ENCODE peak calls at places on chromosomes 4 and X, in nine cellular contexts. G is suprapubic skin, K is spleen, C is GM12878, D is transverse colon, L is prostate gland, I is endothelial cell of umbilical vein, Y is stomach, E is HCT116. U is an unnamed sample.

GRCh38 chr4:150986085-150986484 is 29.0 kb downstream of the LRBA start:
- DNase-seq in G (no peak), K (no peak), C (no peak), D (no peak), L (no peak), I (no peak), Y (no peak), E (no peak), U (no peak)

GRCh38 chrX:18146954-18147353 is 73.7 kb downstream of the BEND2 start:
- DNase-seq in G (no peak), K (no peak), C (no peak), D (no peak), L (no peak), I (no peak), Y (no peak), E (no peak), U (no peak)

GRCh38 chr4:111494471-111494870 is 650.8 kb upstream of the FAM241A start:
- DNase-seq in G (no peak), K (no peak), C (no peak), D (no peak), L (no peak), I (no peak), Y (no peak), E (no peak), U (no peak)

GRCh38 chrX:44060221-44060620 is 87.0 kb upstream of the NDP start:
- DNase-seq in G (no peak), K (no peak), C (no peak), D (no peak), L (no peak), I (no peak), Y (no peak), E (no peak), U (no peak)

GRCh38 chr4:101252721-101253120 is 94.6 kb downstream of the PPP3CA start:
- DNase-seq in G (no peak), K (no peak), C (no peak), D (no peak), L (no peak), I (no peak), Y (no peak), E (no peak), U (no peak)

GRCh38 chrX:150229481-150229880 is 133.6 kb upstream of the MAMLD1 start:
- DNase-seq in G (no peak), K (peak), C (no peak), D (no peak), L (no peak), I (no peak), Y (no peak), E (no peak), U (no peak)

GRCh38 chrX:87805829-87806490 is 288.4 kb downstream of the KLHL4 start:
- DNase-seq in G (no peak), K (no peak), C (no peak), D (no peak), L (no peak), I (peak), Y (no peak), E (no peak), U (no peak)

GRCh38 chrX:15674514-15674898 is 9.9 kb upstream of the CLTRN start:
- DNase-seq in G (peak), K (peak), C (peak), D (peak), L (peak), I (no peak), Y (peak), E (peak), U (peak)

GRCh38 chr4:75511841-75512240 is 2.4 kb downstream of the RCHY1 start:
- DNase-seq in G (no peak), K (no peak), C (no peak), D (no peak), L (no peak), I (no peak), Y (no peak), E (no peak), U (no peak)

GRCh38 chrX:108245462-108245861 is 153.9 kb downstream of the ATG4A start:
- DNase-seq in G (no peak), K (no peak), C (no peak), D (no peak), L (no peak), I (no peak), Y (no peak), E (no peak), U (no peak)
- TF ChIP-seq CTCF in G (no peak), K (no peak), C (no peak), D (no peak), L (no peak), I (no peak), Y (no peak), E (peak), U (no peak)

DNA sequence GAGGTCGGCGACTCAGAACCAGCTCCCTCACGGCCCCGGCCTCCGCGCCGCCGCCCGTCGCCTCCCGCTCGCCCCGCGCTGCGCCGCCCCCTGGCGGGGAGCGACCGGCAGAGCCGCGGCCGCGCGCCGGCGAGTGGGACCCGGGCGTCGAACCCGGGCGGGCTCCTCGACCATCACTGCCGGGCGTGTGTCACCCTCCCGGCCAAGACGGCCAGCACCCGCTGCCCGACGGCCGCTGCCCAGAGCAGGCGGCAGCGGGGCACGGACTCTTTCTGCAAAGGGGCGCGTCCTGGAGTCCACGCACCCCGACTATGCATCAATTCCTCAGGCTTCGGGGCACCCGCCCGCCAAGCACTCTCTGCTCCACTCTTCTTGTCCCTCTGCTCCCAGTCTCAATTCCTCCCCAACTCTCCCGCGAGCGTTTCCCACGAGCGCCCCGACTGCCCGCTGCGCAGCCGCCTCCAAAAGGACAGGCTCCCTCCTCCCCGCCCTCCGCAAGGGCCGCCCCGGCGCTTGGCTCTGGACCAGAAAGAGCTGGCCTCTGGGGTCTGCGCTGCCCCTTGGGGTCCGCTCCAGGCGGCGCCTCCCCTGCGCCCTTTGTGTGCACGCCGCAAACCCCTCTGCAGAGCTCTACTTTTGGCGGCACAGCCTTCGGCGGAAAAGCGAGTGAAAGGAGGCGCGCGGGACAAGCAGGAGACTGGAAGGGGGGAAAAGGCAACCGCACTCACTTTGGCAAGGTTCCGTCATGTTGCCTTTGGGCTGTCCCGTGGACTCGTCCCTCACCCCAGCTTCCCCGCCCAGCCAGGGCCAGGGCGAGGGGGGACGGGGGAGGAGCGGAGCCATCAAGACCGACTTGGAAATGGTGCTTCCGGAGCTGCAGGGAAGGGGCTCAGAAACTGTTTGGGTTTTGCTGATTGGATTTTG is 1.1 kb downstream of the PDE5A start:
- DNase-seq in G (no peak), K (peak), C (no peak), D (peak), L (peak), I (peak), Y (peak), E (peak), U (peak)
- TF ChIP-seq POLR2AphosphoS5 in G (no peak), K (no peak), C (no peak), D (peak), L (no peak), I (peak), Y (no peak), E (no peak), U (no peak)

GRCh38 chrX:154096140-154097002 is 1.1 kb downstream of the MECP2 start:
- DNase-seq in G (no peak), K (no peak), C (no peak), D (no peak), L (no peak), I (no peak), Y (no peak), E (no peak), U (no peak)

GRCh38 chrX:154094833-154095232 is 2.7 kb downstream of the MECP2 start:
- DNase-seq in G (no peak), K (no peak), C (no peak), D (no peak), L (no peak), I (no peak), Y (no peak), E (no peak), U (no peak)

GRCh38 chrX:154097003-154097596 is 417 bp downstream of the MECP2 start:
- DNase-seq in G (peak), K (peak), C (no peak), D (peak), L (peak), I (peak), Y (peak), E (no peak), U (peak)

GRCh38 chrX:154098551-154098950 is 1.0 kb upstream of the MECP2 start:
- DNase-seq in G (no peak), K (no peak), C (no peak), D (no peak), L (no peak), I (no peak), Y (no peak), E (no peak), U (no peak)

GRCh38 chrX:154097597-154098541 is at the start of gene MECP2:
- DNase-seq in G (peak), K (peak), C (peak), D (peak), L (peak), I (peak), Y (peak), E (peak), U (peak)
- TF ChIP-seq POLR2A in G (no peak), K (no peak), C (no peak), D (no peak), L (no peak), I (no peak), Y (no peak), E (no peak), U (no peak)

DNA sequence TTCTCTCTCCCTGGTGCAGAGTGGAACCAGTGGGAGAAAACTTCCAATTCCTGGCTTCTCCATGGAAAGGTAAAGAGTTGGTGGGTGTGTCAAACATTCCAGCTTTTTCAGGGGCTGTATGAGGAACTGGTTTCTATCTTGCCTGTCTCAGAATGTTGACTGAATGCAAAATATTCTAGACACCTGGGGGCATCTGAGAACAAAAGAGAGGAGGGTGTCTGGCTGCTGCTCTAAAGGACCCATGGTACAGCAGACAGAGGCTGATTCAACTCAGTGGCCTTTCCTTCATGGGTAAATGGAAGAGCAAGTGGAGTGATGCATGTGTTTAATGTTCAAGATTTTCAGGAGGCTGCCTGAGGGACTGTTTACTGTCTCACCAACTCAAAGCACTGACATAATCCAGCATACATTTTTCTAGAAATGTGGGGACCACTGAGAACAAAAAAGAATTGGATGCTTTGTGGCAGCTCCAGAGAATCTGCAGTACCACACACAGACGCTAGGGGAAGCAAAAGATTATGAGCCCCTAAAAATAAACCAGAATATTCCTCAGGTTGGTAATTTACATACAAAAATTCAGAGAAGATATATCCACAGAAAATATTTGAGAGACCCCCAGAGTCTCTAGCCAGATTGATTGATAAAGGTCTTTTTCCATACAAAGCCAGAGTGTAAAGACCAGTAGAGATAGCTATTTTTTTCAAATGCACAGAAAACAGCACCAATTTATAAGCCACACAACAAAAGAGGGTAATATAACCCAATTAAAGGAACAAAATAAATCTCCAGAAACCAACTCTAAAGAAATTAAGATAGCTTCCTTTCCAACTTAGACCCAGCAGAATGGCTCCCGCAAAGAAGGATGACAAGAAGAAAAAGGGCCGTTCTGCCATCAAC is 48.0 kb upstream of the STARD8 start:
- DNase-seq in G (no peak), K (no peak), C (no peak), D (no peak), L (no peak), I (peak), Y (no peak), E (no peak), U (no peak)
- TF ChIP-seq CTCF in G (peak), K (no peak), C (peak), D (peak), L (peak), I (peak), Y (peak), E (peak), U (no peak)

GRCh38 chrX:109270580-109271484 is 211.1 kb downstream of the GUCY2F start:
- DNase-seq in G (no peak), K (no peak), C (peak), D (peak), L (peak), I (no peak), Y (peak), E (peak), U (no peak)
- TF ChIP-seq POLR2AphosphoS5 in G (no peak), K (no peak), C (peak), D (no peak), L (no peak), I (no peak), Y (no peak), E (no peak), U (no peak)

GRCh38 chrX:154477891-154478477 is 1.1 kb downstream of the LAGE3 start:
- DNase-seq in G (no peak), K (peak), C (no peak), D (no peak), L (no peak), I (no peak), Y (no peak), E (no peak), U (no peak)

GRCh38 chrX:154481911-154482601 is 3.0 kb upstream of the LAGE3 start:
- DNase-seq in G (no peak), K (peak), C (no peak), D (no peak), L (no peak), I (no peak), Y (no peak), E (no peak), U (no peak)

GRCh38 chrX:154476821-154477220 is 2.3 kb downstream of the LAGE3 start:
- DNase-seq in G (no peak), K (no peak), C (no peak), D (no peak), L (no peak), I (no peak), Y (no peak), E (no peak), U (no peak)

GRCh38 chrX:154481195-154481594 is 2.1 kb upstream of the LAGE3 start:
- DNase-seq in G (no peak), K (no peak), C (no peak), D (no peak), L (no peak), I (no peak), Y (no peak), E (no peak), U (no peak)

DNA sequence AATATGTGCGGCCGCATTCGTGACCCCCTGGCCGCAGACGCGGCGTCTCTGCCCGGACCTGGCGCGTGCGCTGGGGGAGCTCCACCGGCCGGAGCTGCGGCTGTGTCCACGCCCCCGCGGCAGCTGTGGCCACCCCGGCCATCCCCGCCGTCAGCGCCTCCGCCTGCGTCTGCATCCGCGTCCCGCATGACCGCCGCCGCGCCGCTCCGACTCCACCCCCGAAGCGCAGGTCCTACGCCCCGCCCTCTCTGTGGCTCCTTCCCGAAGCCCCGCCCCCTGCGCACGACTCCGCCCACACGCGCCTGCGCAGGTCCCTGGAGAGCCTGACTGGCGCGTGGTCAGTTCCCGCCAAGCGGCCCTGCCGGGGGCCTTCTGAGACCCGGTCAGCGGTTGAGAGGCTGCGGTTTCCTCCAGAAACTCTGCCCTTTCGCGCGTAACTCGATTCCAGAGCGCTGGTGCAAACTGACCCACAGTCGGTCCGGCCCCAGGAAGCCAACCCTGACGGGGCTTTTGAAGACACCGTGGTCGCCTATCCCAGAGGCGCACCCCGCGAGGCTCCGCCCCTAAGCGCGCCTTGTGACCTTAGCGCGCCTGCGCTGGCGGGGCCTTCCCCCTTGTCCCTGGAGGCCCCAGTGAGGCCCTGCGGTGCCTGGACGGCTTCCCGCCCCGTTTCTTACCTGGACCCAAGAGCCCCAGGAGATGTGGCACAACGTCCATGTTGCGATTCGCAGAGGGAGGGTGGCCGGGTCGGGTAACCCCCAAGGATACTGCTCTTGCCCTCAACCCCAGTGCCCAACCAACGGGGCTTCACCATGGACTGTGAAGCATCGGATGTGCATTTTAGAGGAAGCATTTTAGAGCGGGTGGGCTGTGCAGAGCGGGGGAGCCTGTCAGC is at the start of gene LAGE3:
- DNase-seq in G (peak), K (peak), C (peak), D (peak), L (peak), I (peak), Y (peak), E (peak), U (peak)
- TF ChIP-seq POLR2A in G (no peak), K (no peak), C (peak), D (peak), L (peak), I (peak), Y (no peak), E (peak), U (no peak)

GRCh38 chrX:1466232-1466661 is 13.5 kb upstream of the ASMTL start:
- DNase-seq in G (peak), K (peak), C (no peak), D (no peak), L (no peak), I (no peak), Y (peak), E (no peak), U (peak)

GRCh38 chrX:1466971-1467561 is 14.4 kb upstream of the ASMTL start:
- DNase-seq in G (peak), K (peak), C (no peak), D (peak), L (no peak), I (no peak), Y (peak), E (no peak), U (peak)

GRCh38 chrX:1464282-1465131 is 11.8 kb upstream of the ASMTL start:
- DNase-seq in G (peak), K (peak), C (no peak), D (no peak), L (no peak), I (no peak), Y (peak), E (no peak), U (no peak)

GRCh38 chrX:1465261-1466231 is 12.8 kb upstream of the ASMTL start:
- DNase-seq in G (peak), K (peak), C (no peak), D (no peak), L (no peak), I (no peak), Y (peak), E (no peak), U (no peak)

GRCh38 chrX:1468250-1468772 is 15.6 kb upstream of the ASMTL start:
- DNase-seq in G (peak), K (peak), C (peak), D (peak), L (no peak), I (no peak), Y (peak), E (no peak), U (no peak)
- TF ChIP-seq CTCF in G (no peak), K (no peak), C (peak), D (no peak), L (no peak), I (no peak), Y (no peak), E (no peak), U (no peak)

DNA sequence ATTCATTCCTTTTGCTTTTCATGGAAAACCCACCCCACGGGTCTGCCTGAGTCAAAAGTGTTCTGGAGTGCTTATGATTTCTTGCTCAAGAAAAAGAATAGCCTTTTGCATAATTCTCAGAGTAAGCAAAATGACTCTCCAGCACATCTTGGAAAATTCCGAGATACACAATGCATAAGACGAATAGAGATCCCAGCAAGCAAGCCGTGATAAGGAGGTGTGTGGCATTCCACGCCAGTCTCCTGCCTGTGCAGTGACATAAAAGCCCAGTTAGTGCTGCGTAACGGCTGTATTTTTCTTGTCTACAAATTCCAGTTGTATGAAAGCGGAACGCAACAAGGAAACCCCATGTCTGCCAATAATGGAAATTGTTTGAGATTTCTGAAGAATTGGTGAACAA is 237.9 kb upstream of the GATB start:
- DNase-seq in G (no peak), K (no peak), C (no peak), D (no peak), L (no peak), I (no peak), Y (no peak), E (no peak), U (no peak)
- TF ChIP-seq POLR2AphosphoS5 in G (no peak), K (no peak), C (no peak), D (no peak), L (no peak), I (no peak), Y (no peak), E (no peak), U (no peak)

GRCh38 chrX:23805379-23805778 is 22.4 kb downstream of the SAT1 start:
- DNase-seq in G (no peak), K (no peak), C (no peak), D (no peak), L (no peak), I (no peak), Y (peak), E (no peak), U (no peak)
- TF ChIP-seq POLR2A in G (no peak), K (no peak), C (no peak), D (no peak), L (no peak), I (no peak), Y (no peak), E (no peak), U (no peak)

DNA sequence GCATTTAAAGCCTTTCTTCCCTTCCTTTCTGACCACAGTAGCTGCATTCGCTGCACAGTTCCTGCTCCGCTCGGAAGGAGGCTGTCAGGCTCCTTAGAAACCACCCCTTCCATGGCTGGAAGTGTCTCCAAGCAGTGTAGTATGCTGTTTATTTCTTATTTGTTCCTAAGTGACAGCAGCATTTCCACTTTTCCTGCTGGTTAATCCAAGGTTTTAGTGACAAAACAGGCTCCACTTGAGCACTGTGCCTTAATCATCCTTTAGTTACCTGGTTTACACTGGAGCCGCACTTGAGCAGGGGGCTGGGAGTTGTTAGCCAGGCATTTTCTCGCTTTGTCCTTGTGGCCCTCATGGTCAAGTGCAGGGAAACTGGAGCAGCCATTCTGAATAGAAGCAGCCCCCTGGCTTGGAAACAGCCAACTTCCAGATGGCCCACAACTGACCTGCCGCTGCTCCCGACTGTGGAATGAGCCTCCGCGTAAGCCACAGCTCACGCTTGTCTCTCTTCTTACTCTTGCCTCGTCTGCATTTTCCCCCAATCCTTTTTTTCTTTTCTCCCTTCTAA is 739.3 kb upstream of the TENM3 start:
- DNase-seq in G (no peak), K (no peak), C (no peak), D (no peak), L (no peak), I (no peak), Y (no peak), E (no peak), U (no peak)
- TF ChIP-seq CTCF in G (no peak), K (no peak), C (no peak), D (no peak), L (no peak), I (no peak), Y (no peak), E (no peak), U (no peak)

U was measured in breast epithelium.